ENCODE peak calls at places on chromosome 13, in seven cellular contexts. One of them, this sample, is unnamed.
A peak's percentile ranks its signal among the peaks of the same experiment; 100 is the strongest.

GRCh38 chr13:20182231-20182846 is 10.4 kb downstream of the GJB2 start:
- DNase-seq in AG09319: no peak
- DNase-seq in fibroblast of lung: peak; percentile 83
- DNase-seq in heart left ventricle: no peak
- DNase-seq in spleen: no peak
- DNase-seq in CD4-positive, alpha-beta T cell: peak; percentile 26
- DNase-seq in progenitor cell of endocrine pancreas: no peak
- DNase-seq in this sample: peak; percentile 58

GRCh38 chr13:113273856-113274590 is 23.0 kb upstream of the LAMP1 start:
- DNase-seq in CD4-positive, alpha-beta T cell: no peak
- DNase-seq in heart left ventricle: no peak
- DNase-seq in progenitor cell of endocrine pancreas: no peak
- DNase-seq in fibroblast of lung: peak; percentile 48
- DNase-seq in spleen: no peak
- DNase-seq in AG09319: no peak
- DNase-seq in this sample: no peak

GRCh38 chr13:32894589-32895001 is 121.6 kb upstream of the KL start:
- DNase-seq in CD4-positive, alpha-beta T cell: no peak
- DNase-seq in fibroblast of lung: no peak
- DNase-seq in progenitor cell of endocrine pancreas: no peak
- DNase-seq in heart left ventricle: no peak
- DNase-seq in AG09319: peak; percentile 41
- DNase-seq in spleen: no peak
- DNase-seq in this sample: no peak

GRCh38 chr13:35292329-35292728 is 184.2 kb downstream of the MAB21L1 start:
- DNase-seq in progenitor cell of endocrine pancreas: no peak
- DNase-seq in AG09319: no peak
- DNase-seq in CD4-positive, alpha-beta T cell: no peak
- DNase-seq in spleen: no peak
- DNase-seq in fibroblast of lung: no peak
- DNase-seq in heart left ventricle: no peak
- DNase-seq in this sample: no peak

GRCh38 chr13:44869167-44869566 is 120.1 kb downstream of the NUFIP1 start:
- DNase-seq in progenitor cell of endocrine pancreas: no peak
- DNase-seq in CD4-positive, alpha-beta T cell: no peak
- DNase-seq in AG09319: no peak
- DNase-seq in spleen: no peak
- DNase-seq in fibroblast of lung: no peak
- DNase-seq in heart left ventricle: no peak
- DNase-seq in this sample: no peak

GRCh38 chr13:27177852-27178251 is 6.2 kb upstream of the USP12 start:
- DNase-seq in spleen: no peak
- DNase-seq in heart left ventricle: no peak
- DNase-seq in CD4-positive, alpha-beta T cell: no peak
- DNase-seq in fibroblast of lung: no peak
- DNase-seq in progenitor cell of endocrine pancreas: no peak
- DNase-seq in AG09319: no peak
- DNase-seq in this sample: no peak

GRCh38 chr13:98345103-98345899 is 168.2 kb upstream of the RNF113B start:
- DNase-seq in progenitor cell of endocrine pancreas: no peak
- DNase-seq in heart left ventricle: no peak
- DNase-seq in spleen: no peak
- DNase-seq in CD4-positive, alpha-beta T cell: no peak
- DNase-seq in fibroblast of lung: no peak
- DNase-seq in AG09319: no peak
- DNase-seq in this sample: no peak

GRCh38 chr13:112994084-112994780 is 25.2 kb downstream of the MCF2L start:
- DNase-seq in CD4-positive, alpha-beta T cell: no peak
- DNase-seq in progenitor cell of endocrine pancreas: no peak
- DNase-seq in fibroblast of lung: no peak
- DNase-seq in heart left ventricle: no peak
- DNase-seq in AG09319: no peak
- DNase-seq in spleen: no peak
- DNase-seq in this sample: no peak

GRCh38 chr13:86906458-86906857 is 764.7 kb upstream of the SLITRK5 start:
- DNase-seq in progenitor cell of endocrine pancreas: no peak
- DNase-seq in spleen: no peak
- DNase-seq in heart left ventricle: no peak
- DNase-seq in CD4-positive, alpha-beta T cell: no peak
- DNase-seq in fibroblast of lung: peak; percentile 23
- DNase-seq in AG09319: no peak
- DNase-seq in this sample: no peak

GRCh38 chr13:34179481-34179880 is 361.5 kb downstream of the RFC3 start:
- DNase-seq in fibroblast of lung: no peak
- DNase-seq in CD4-positive, alpha-beta T cell: no peak
- DNase-seq in AG09319: no peak
- DNase-seq in progenitor cell of endocrine pancreas: no peak
- DNase-seq in heart left ventricle: no peak
- DNase-seq in spleen: no peak
- DNase-seq in this sample: no peak

GRCh38 chr13:111211789-111212516 is 96.8 kb downstream of the ARHGEF7 start:
- DNase-seq in progenitor cell of endocrine pancreas: no peak
- DNase-seq in CD4-positive, alpha-beta T cell: no peak
- DNase-seq in fibroblast of lung: no peak
- DNase-seq in heart left ventricle: no peak
- DNase-seq in spleen: no peak
- DNase-seq in AG09319: no peak
- DNase-seq in this sample: no peak

GRCh38 chr13:18921063-18921462 is 260.6 kb downstream of the TUBA3C start:
- DNase-seq in progenitor cell of endocrine pancreas: no peak
- DNase-seq in CD4-positive, alpha-beta T cell: no peak
- DNase-seq in spleen: no peak
- DNase-seq in AG09319: no peak
- DNase-seq in heart left ventricle: no peak
- DNase-seq in fibroblast of lung: no peak
- DNase-seq in this sample: no peak

GRCh38 chr13:95643471-95643813 is 1.1 kb downstream of the DZIP1 start:
- DNase-seq in CD4-positive, alpha-beta T cell: no peak
- DNase-seq in fibroblast of lung: peak; percentile 60
- DNase-seq in spleen: no peak
- DNase-seq in AG09319: no peak
- DNase-seq in heart left ventricle: no peak
- DNase-seq in progenitor cell of endocrine pancreas: no peak
- DNase-seq in this sample: no peak

GRCh38 chr13:81927347-81927746 is 1586.4 kb upstream of the SPRY2 start:
- DNase-seq in spleen: no peak
- DNase-seq in AG09319: no peak
- DNase-seq in fibroblast of lung: no peak
- DNase-seq in progenitor cell of endocrine pancreas: no peak
- DNase-seq in CD4-positive, alpha-beta T cell: no peak
- DNase-seq in heart left ventricle: no peak
- DNase-seq in this sample: no peak

GRCh38 chr13:111198979-111199378 is 83.9 kb downstream of the ARHGEF7 start:
- DNase-seq in progenitor cell of endocrine pancreas: no peak
- DNase-seq in heart left ventricle: no peak
- DNase-seq in spleen: no peak
- DNase-seq in AG09319: no peak
- DNase-seq in fibroblast of lung: no peak
- DNase-seq in CD4-positive, alpha-beta T cell: no peak
- DNase-seq in this sample: no peak

GRCh38 chr13:107808388-107808787 is 406.9 kb downstream of the LIG4 start:
- DNase-seq in fibroblast of lung: peak; percentile 32
- DNase-seq in spleen: no peak
- DNase-seq in AG09319: no peak
- DNase-seq in progenitor cell of endocrine pancreas: no peak
- DNase-seq in CD4-positive, alpha-beta T cell: no peak
- DNase-seq in heart left ventricle: no peak
- DNase-seq in this sample: no peak

GRCh38 chr13:36850790-36851438 is 31.9 kb downstream of the RFXAP start:
- DNase-seq in AG09319: no peak
- DNase-seq in heart left ventricle: no peak
- DNase-seq in fibroblast of lung: no peak
- DNase-seq in spleen: no peak
- DNase-seq in CD4-positive, alpha-beta T cell: no peak
- DNase-seq in progenitor cell of endocrine pancreas: no peak
- DNase-seq in this sample: peak; percentile 36

GRCh38 chr13:93180376-93180966 is 46.1 kb upstream of the GPC6 start:
- DNase-seq in heart left ventricle: no peak
- DNase-seq in progenitor cell of endocrine pancreas: no peak
- DNase-seq in fibroblast of lung: peak; percentile 41
- DNase-seq in spleen: no peak
- DNase-seq in CD4-positive, alpha-beta T cell: no peak
- DNase-seq in AG09319: no peak
- DNase-seq in this sample: no peak

GRCh38 chr13:109744512-109745051 is 41.8 kb downstream of the IRS2 start:
- DNase-seq in fibroblast of lung: peak; percentile 97
- DNase-seq in spleen: no peak
- DNase-seq in heart left ventricle: peak; percentile 74
- DNase-seq in progenitor cell of endocrine pancreas: no peak
- DNase-seq in AG09319: peak; percentile 22
- DNase-seq in CD4-positive, alpha-beta T cell: no peak
- DNase-seq in this sample: no peak

GRCh38 chr13:28239374-28239773 is 101.0 kb downstream of the PAN3 start:
- DNase-seq in AG09319: no peak
- DNase-seq in heart left ventricle: no peak
- DNase-seq in CD4-positive, alpha-beta T cell: no peak
- DNase-seq in fibroblast of lung: peak; percentile 46
- DNase-seq in spleen: no peak
- DNase-seq in progenitor cell of endocrine pancreas: no peak
- DNase-seq in this sample: no peak

GRCh38 chr13:67620665-67621064 is 390.5 kb upstream of the PCDH9 start:
- DNase-seq in fibroblast of lung: peak; percentile 89
- DNase-seq in progenitor cell of endocrine pancreas: no peak
- DNase-seq in heart left ventricle: no peak
- DNase-seq in spleen: no peak
- DNase-seq in CD4-positive, alpha-beta T cell: no peak
- DNase-seq in AG09319: no peak
- DNase-seq in this sample: no peak

GRCh38 chr13:108656742-108657141 is 27.3 kb downstream of the MYO16 start:
- DNase-seq in spleen: no peak
- DNase-seq in progenitor cell of endocrine pancreas: no peak
- DNase-seq in fibroblast of lung: no peak
- DNase-seq in CD4-positive, alpha-beta T cell: no peak
- DNase-seq in AG09319: no peak
- DNase-seq in heart left ventricle: no peak
- DNase-seq in this sample: no peak

GRCh38 chr13:25301347-25302113 is at the start of gene NUP58:
- DNase-seq in heart left ventricle: peak; percentile 98
- DNase-seq in CD4-positive, alpha-beta T cell: peak; percentile 91
- DNase-seq in fibroblast of lung: peak; percentile 95
- DNase-seq in AG09319: peak; percentile 87
- DNase-seq in progenitor cell of endocrine pancreas: peak; percentile 76
- DNase-seq in spleen: peak; percentile 99
- DNase-seq in this sample: peak; percentile 96

GRCh38 chr13:44336934-44337333 is 36.7 kb upstream of the SERP2 start:
- DNase-seq in fibroblast of lung: no peak
- DNase-seq in heart left ventricle: no peak
- DNase-seq in spleen: no peak
- DNase-seq in AG09319: no peak
- DNase-seq in CD4-positive, alpha-beta T cell: no peak
- DNase-seq in progenitor cell of endocrine pancreas: no peak
- DNase-seq in this sample: no peak

GRCh38 chr13:23695711-23696512 is 125.7 kb downstream of the TNFRSF19 start:
- DNase-seq in spleen: peak; percentile 94
- DNase-seq in fibroblast of lung: no peak
- DNase-seq in CD4-positive, alpha-beta T cell: peak; percentile 56
- DNase-seq in AG09319: no peak
- DNase-seq in progenitor cell of endocrine pancreas: no peak
- DNase-seq in heart left ventricle: peak; percentile 74
- DNase-seq in this sample: peak; percentile 78

DNA sequence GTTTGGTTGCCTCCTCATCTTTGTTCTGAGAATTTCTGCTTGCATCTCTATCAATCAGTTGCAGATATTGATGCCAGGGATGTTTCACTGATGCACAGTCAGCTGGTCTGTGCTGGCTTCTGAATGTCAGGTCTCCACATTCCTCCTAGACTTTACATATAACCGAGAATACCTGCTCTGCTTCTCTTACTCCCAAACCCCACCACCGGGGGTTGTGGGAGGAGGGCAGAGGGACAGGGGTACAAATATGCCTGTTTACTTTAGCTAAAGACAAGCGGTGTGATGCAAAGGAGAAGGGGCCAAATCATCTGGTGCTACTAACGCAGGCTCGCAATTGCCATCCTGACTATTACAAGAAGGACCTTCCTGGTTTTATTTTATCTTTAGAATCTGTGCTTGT is 17.4 kb upstream of the KLHL1 start:
- DNase-seq in fibroblast of lung: no peak
- DNase-seq in heart left ventricle: no peak
- DNase-seq in CD4-positive, alpha-beta T cell: no peak
- DNase-seq in progenitor cell of endocrine pancreas: no peak
- DNase-seq in AG09319: no peak
- DNase-seq in spleen: no peak
- DNase-seq in this sample: no peak
- TF ChIP-seq CTCF in fibroblast of lung: no peak
- TF ChIP-seq CTCF in heart left ventricle: no peak
- TF ChIP-seq CTCF in CD4-positive, alpha-beta T cell: no peak
- TF ChIP-seq CTCF in progenitor cell of endocrine pancreas: no peak
- TF ChIP-seq CTCF in AG09319: no peak
- TF ChIP-seq CTCF in spleen: no peak
- TF ChIP-seq CTCF in this sample: no peak

GRCh38 chr13:99830931-99831330 is 140.6 kb downstream of the ZIC5 start:
- DNase-seq in AG09319: no peak
- DNase-seq in spleen: no peak
- DNase-seq in progenitor cell of endocrine pancreas: no peak
- DNase-seq in CD4-positive, alpha-beta T cell: no peak
- DNase-seq in fibroblast of lung: no peak
- DNase-seq in heart left ventricle: no peak
- DNase-seq in this sample: no peak
- TF ChIP-seq CTCF in AG09319: no peak
- TF ChIP-seq CTCF in spleen: no peak
- TF ChIP-seq CTCF in progenitor cell of endocrine pancreas: no peak
- TF ChIP-seq CTCF in CD4-positive, alpha-beta T cell: no peak
- TF ChIP-seq CTCF in fibroblast of lung: no peak
- TF ChIP-seq CTCF in heart left ventricle: no peak
- TF ChIP-seq CTCF in this sample: no peak

GRCh38 chr13:49248433-49249002 is 793 bp downstream of the CDADC1 start:
- DNase-seq in AG09319: no peak
- DNase-seq in fibroblast of lung: peak; percentile 59
- DNase-seq in spleen: no peak
- DNase-seq in heart left ventricle: peak; percentile 25
- DNase-seq in progenitor cell of endocrine pancreas: no peak
- DNase-seq in CD4-positive, alpha-beta T cell: peak; percentile 1
- DNase-seq in this sample: peak; percentile 40
- TF ChIP-seq CTCF in AG09319: peak; percentile 28
- TF ChIP-seq CTCF in fibroblast of lung: peak; percentile 41
- TF ChIP-seq CTCF in spleen: no peak
- TF ChIP-seq CTCF in heart left ventricle: no peak
- TF ChIP-seq CTCF in progenitor cell of endocrine pancreas: peak; percentile 8
- TF ChIP-seq CTCF in CD4-positive, alpha-beta T cell: no peak
- TF ChIP-seq CTCF in this sample: no peak

GRCh38 chr13:79898202-79898826 is 417.4 kb downstream of the NDFIP2 start:
- DNase-seq in spleen: no peak
- DNase-seq in fibroblast of lung: no peak
- DNase-seq in CD4-positive, alpha-beta T cell: no peak
- DNase-seq in heart left ventricle: no peak
- DNase-seq in progenitor cell of endocrine pancreas: no peak
- DNase-seq in AG09319: no peak
- DNase-seq in this sample: no peak

GRCh38 chr13:79904581-79904980 is 423.6 kb downstream of the NDFIP2 start:
- DNase-seq in AG09319: no peak
- DNase-seq in CD4-positive, alpha-beta T cell: no peak
- DNase-seq in fibroblast of lung: no peak
- DNase-seq in heart left ventricle: no peak
- DNase-seq in progenitor cell of endocrine pancreas: no peak
- DNase-seq in spleen: no peak
- DNase-seq in this sample: no peak

GRCh38 chr13:79900356-79900755 is 419.4 kb downstream of the NDFIP2 start:
- DNase-seq in fibroblast of lung: no peak
- DNase-seq in progenitor cell of endocrine pancreas: no peak
- DNase-seq in heart left ventricle: no peak
- DNase-seq in CD4-positive, alpha-beta T cell: no peak
- DNase-seq in AG09319: no peak
- DNase-seq in spleen: no peak
- DNase-seq in this sample: no peak

GRCh38 chr13:79898996-79899395 is 418.0 kb downstream of the NDFIP2 start:
- DNase-seq in progenitor cell of endocrine pancreas: no peak
- DNase-seq in spleen: no peak
- DNase-seq in fibroblast of lung: no peak
- DNase-seq in CD4-positive, alpha-beta T cell: no peak
- DNase-seq in AG09319: no peak
- DNase-seq in heart left ventricle: no peak
- DNase-seq in this sample: no peak

GRCh38 chr13:79901336-79901735 is 420.4 kb downstream of the NDFIP2 start:
- DNase-seq in fibroblast of lung: peak; percentile 57
- DNase-seq in progenitor cell of endocrine pancreas: no peak
- DNase-seq in spleen: no peak
- DNase-seq in heart left ventricle: no peak
- DNase-seq in AG09319: no peak
- DNase-seq in CD4-positive, alpha-beta T cell: no peak
- DNase-seq in this sample: no peak
- TF ChIP-seq CTCF in fibroblast of lung: no peak
- TF ChIP-seq CTCF in progenitor cell of endocrine pancreas: no peak
- TF ChIP-seq CTCF in spleen: no peak
- TF ChIP-seq CTCF in heart left ventricle: no peak
- TF ChIP-seq CTCF in AG09319: peak; percentile 6
- TF ChIP-seq CTCF in CD4-positive, alpha-beta T cell: no peak
- TF ChIP-seq CTCF in this sample: no peak